ENCODE peak calls at places on chromosomes 4 and X, in ten cellular contexts. R is AG09319, W is adipocyte, M is AG08396, D is progenitor cell of endocrine pancreas, H is WTC11, E is GM13977, J is kidney epithelial cell, L is dorsolateral prefrontal cortex, S is HEK293T. O is an unnamed sample.

GRCh38 chr4:171157462-171158082 is 655.6 kb upstream of the GALNTL6 start:
- DNase-seq in L (no peak), D (no peak), J (no peak), M (no peak), H (peak), E (no peak), S (no peak), W (no peak), R (no peak), O (no peak)

GRCh38 chr4:112942077-112942476 is 107.4 kb upstream of the ANK2 start:
- DNase-seq in S (no peak), H (no peak), M (no peak), W (no peak), E (no peak), L (no peak), D (no peak), R (no peak), J (no peak), O (no peak)

GRCh38 chrX:69968956-69969355 is 80.8 kb downstream of the AWAT2 start:
- DNase-seq in H (no peak), R (no peak), E (no peak), S (no peak), L (no peak), M (no peak), J (no peak), D (no peak), W (no peak), O (no peak)

GRCh38 chr4:185587444-185588161 is 52.3 kb upstream of the PDLIM3 start:
- DNase-seq in M (no peak), E (peak), L (no peak), W (no peak), D (no peak), H (peak), R (no peak), S (no peak), J (no peak), O (peak)

GRCh38 chrX:139020793-139021192 is 309.3 kb upstream of the FGF13 start:
- DNase-seq in R (no peak), D (no peak), H (no peak), E (no peak), M (no peak), S (no peak), W (no peak), J (no peak), L (no peak), O (no peak)

GRCh38 chr4:88616275-88616996 is 24.2 kb downstream of the HERC3 start:
- DNase-seq in H (no peak), W (peak), D (no peak), S (no peak), L (no peak), R (peak), J (no peak), E (no peak), M (no peak), O (peak)

GRCh38 chr4:76943129-76943620 is 6.4 kb upstream of the SEPTIN11 start:
- DNase-seq in E (no peak), J (no peak), W (no peak), H (no peak), L (no peak), D (no peak), M (no peak), S (no peak), R (no peak), O (no peak)

GRCh38 chr4:146029147-146029546 is 90.5 kb upstream of the ZNF827 start:
- DNase-seq in S (no peak), W (peak), L (no peak), R (no peak), H (no peak), D (no peak), M (no peak), E (no peak), J (no peak), O (no peak)

O was measured in gastrocnemius medialis.